ENCODE peak calls at places on chromosomes 6 and 20, in four cellular contexts. One of them, this sample, is unnamed.

GRCh38 chr6:31529329-31530150 is 778 bp downstream of the MCCD1 start:
- DNase-seq in fibroblast of mammary gland: no peak
- DNase-seq in fibroblast of pulmonary artery: no peak
- DNase-seq in neural progenitor cell: no peak
- DNase-seq in this sample: no peak

GRCh38 chr6:136192917-136193316 is 57.2 kb downstream of the MTFR2 start:
- DNase-seq in fibroblast of mammary gland: no peak
- DNase-seq in fibroblast of pulmonary artery: no peak
- DNase-seq in neural progenitor cell: no peak
- DNase-seq in this sample: no peak

GRCh38 chr20:41054463-41055230 is 26.0 kb downstream of the TOP1 start:
- DNase-seq in fibroblast of mammary gland: no peak
- DNase-seq in fibroblast of pulmonary artery: no peak
- DNase-seq in neural progenitor cell: no peak
- DNase-seq in this sample: no peak

GRCh38 chr6:160306284-160306683 is 41.9 kb upstream of the SLC22A3 start:
- DNase-seq in fibroblast of mammary gland: no peak
- DNase-seq in fibroblast of pulmonary artery: no peak
- DNase-seq in neural progenitor cell: no peak
- DNase-seq in this sample: no peak

GRCh38 chr6:157768863-157769551 is 54.0 kb upstream of the SNX9 start:
- DNase-seq in fibroblast of mammary gland: no peak
- DNase-seq in fibroblast of pulmonary artery: no peak
- DNase-seq in neural progenitor cell: no peak
- DNase-seq in this sample: no peak

GRCh38 chr20:17624551-17625245 is 54.8 kb downstream of the DSTN start:
- DNase-seq in fibroblast of mammary gland: no peak
- DNase-seq in fibroblast of pulmonary artery: no peak
- DNase-seq in neural progenitor cell: no peak
- DNase-seq in this sample: no peak

GRCh38 chr20:52722926-52723325 is 249.2 kb upstream of the TSHZ2 start:
- DNase-seq in fibroblast of mammary gland: no peak
- DNase-seq in fibroblast of pulmonary artery: no peak
- DNase-seq in neural progenitor cell: no peak
- DNase-seq in this sample: no peak

GRCh38 chr6:43142101-43142500 is 29.0 kb upstream of the SRF start:
- DNase-seq in fibroblast of mammary gland: no peak
- DNase-seq in fibroblast of pulmonary artery: no peak
- DNase-seq in neural progenitor cell: no peak
- DNase-seq in this sample: no peak

GRCh38 chr6:127547909-127548649 is 28.9 kb upstream of the C6orf58 start:
- DNase-seq in fibroblast of mammary gland: peak; percentile 26
- DNase-seq in fibroblast of pulmonary artery: peak; percentile 31
- DNase-seq in neural progenitor cell: no peak
- DNase-seq in this sample: peak; percentile 43

GRCh38 chr6:166904101-166904746 is 52.1 kb downstream of the RNASET2 start:
- DNase-seq in fibroblast of mammary gland: peak; percentile 22
- DNase-seq in fibroblast of pulmonary artery: peak; percentile 10
- DNase-seq in neural progenitor cell: peak; percentile 55
- DNase-seq in this sample: peak; percentile 19

GRCh38 chr6:1575213-1576041 is 34.3 kb upstream of the FOXC1 start:
- DNase-seq in fibroblast of mammary gland: peak; percentile 52
- DNase-seq in fibroblast of pulmonary artery: peak; percentile 59
- DNase-seq in neural progenitor cell: no peak
- DNase-seq in this sample: peak; percentile 38

GRCh38 chr20:7841967-7842301 is 98.3 kb downstream of the HAO1 start:
- DNase-seq in fibroblast of mammary gland: peak; percentile 94
- DNase-seq in fibroblast of pulmonary artery: peak; percentile 97
- DNase-seq in neural progenitor cell: peak; percentile 5
- DNase-seq in this sample: peak; percentile 96

GRCh38 chr6:6556162-6556737 is 32.3 kb upstream of the LY86 start:
- DNase-seq in fibroblast of mammary gland: peak; percentile 43
- DNase-seq in fibroblast of pulmonary artery: peak; percentile 5
- DNase-seq in neural progenitor cell: no peak
- DNase-seq in this sample: no peak

GRCh38 chr20:38126146-38126912 is 38.7 kb downstream of the TGM2 start:
- DNase-seq in fibroblast of mammary gland: no peak
- DNase-seq in fibroblast of pulmonary artery: peak; percentile 30
- DNase-seq in neural progenitor cell: no peak
- DNase-seq in this sample: peak; percentile 31

GRCh38 chr6:150214310-150214709 is 71.5 kb downstream of the PPP1R14C start:
- DNase-seq in fibroblast of mammary gland: no peak
- DNase-seq in fibroblast of pulmonary artery: no peak
- DNase-seq in neural progenitor cell: no peak
- DNase-seq in this sample: no peak

DNA sequence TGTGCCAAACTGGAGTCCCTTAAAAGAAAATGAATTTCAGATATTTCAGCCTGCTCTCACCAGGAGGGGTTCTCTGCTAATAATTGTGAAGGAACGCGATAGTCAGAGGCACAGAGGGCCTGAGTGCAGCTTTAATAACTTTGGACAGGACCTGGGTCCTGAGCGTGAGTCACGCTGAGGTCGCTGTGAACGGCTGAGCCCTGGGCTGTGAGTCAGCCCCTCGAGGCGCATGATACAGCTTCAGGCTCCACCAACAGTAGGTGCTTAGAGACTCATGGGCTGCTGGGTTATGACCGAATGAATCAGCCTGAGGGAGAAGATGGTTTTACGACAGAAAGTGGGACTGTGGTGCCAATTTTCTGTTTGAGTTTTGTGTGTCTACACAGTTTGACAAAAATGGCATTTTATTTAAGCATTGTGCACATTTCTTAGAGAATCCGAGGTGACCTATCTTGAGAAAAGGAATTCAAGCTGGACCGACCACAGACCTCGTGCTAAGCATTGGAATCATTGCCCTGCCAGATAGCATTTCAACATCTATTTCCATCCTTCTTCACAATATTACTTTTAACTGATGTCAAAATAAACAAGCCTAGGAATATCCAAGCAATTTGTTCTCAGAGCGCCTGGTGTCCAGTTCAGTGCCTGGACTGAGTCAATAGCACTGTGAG is 183.0 kb downstream of the THBS2 start:
- DNase-seq in fibroblast of mammary gland: peak; percentile 100
- DNase-seq in fibroblast of pulmonary artery: peak; percentile 98
- DNase-seq in neural progenitor cell: no peak
- DNase-seq in this sample: peak; percentile 99
- TF ChIP-seq CTCF in fibroblast of mammary gland: peak; percentile 33
- TF ChIP-seq CTCF in fibroblast of pulmonary artery: peak; percentile 23
- TF ChIP-seq CTCF in neural progenitor cell: no peak
- TF ChIP-seq CTCF in this sample: peak; percentile 23

GRCh38 chr6:82144007-82144851 is 103.3 kb downstream of the IBTK start:
- DNase-seq in fibroblast of mammary gland: peak; percentile 100
- DNase-seq in fibroblast of pulmonary artery: peak; percentile 92
- DNase-seq in neural progenitor cell: peak; percentile 27
- DNase-seq in this sample: peak; percentile 98
- H3K4me3 ChIP-seq in fibroblast of mammary gland: peak overlapping the region; percentile 17
- H3K4me3 ChIP-seq in fibroblast of pulmonary artery: no peak overlapping the region
- H3K4me3 ChIP-seq in neural progenitor cell: no peak overlapping the region
- H3K4me3 ChIP-seq in this sample: peak overlapping the region; percentile 9

GRCh38 chr6:142821860-142822259 is 123.1 kb downstream of the HIVEP2 start:
- DNase-seq in fibroblast of mammary gland: peak; percentile 33
- DNase-seq in fibroblast of pulmonary artery: no peak
- DNase-seq in neural progenitor cell: no peak
- DNase-seq in this sample: no peak

GRCh38 chr6:142822383-142822782 is 122.6 kb downstream of the HIVEP2 start:
- DNase-seq in fibroblast of mammary gland: no peak
- DNase-seq in fibroblast of pulmonary artery: no peak
- DNase-seq in neural progenitor cell: no peak
- DNase-seq in this sample: no peak

GRCh38 chr6:142823579-142823902 is 121.4 kb downstream of the HIVEP2 start:
- DNase-seq in fibroblast of mammary gland: no peak
- DNase-seq in fibroblast of pulmonary artery: no peak
- DNase-seq in neural progenitor cell: no peak
- DNase-seq in this sample: no peak

GRCh38 chr6:142824491-142824890 is 120.5 kb downstream of the HIVEP2 start:
- DNase-seq in fibroblast of mammary gland: no peak
- DNase-seq in fibroblast of pulmonary artery: no peak
- DNase-seq in neural progenitor cell: no peak
- DNase-seq in this sample: no peak

GRCh38 chr6:142822882-142823578 is 121.9 kb downstream of the HIVEP2 start:
- DNase-seq in fibroblast of mammary gland: no peak
- DNase-seq in fibroblast of pulmonary artery: no peak
- DNase-seq in neural progenitor cell: peak; percentile 69
- DNase-seq in this sample: no peak
- TF ChIP-seq CTCF in fibroblast of mammary gland: peak; percentile 28
- TF ChIP-seq CTCF in fibroblast of pulmonary artery: peak; percentile 16
- TF ChIP-seq CTCF in neural progenitor cell: peak; percentile 65
- TF ChIP-seq CTCF in this sample: peak; percentile 25

GRCh38 chr6:118648866-118649554 is 2.4 kb downstream of the CEP85L start:
- DNase-seq in fibroblast of mammary gland: peak; percentile 47
- DNase-seq in fibroblast of pulmonary artery: no peak
- DNase-seq in neural progenitor cell: no peak
- DNase-seq in this sample: no peak
- H3K4me3 ChIP-seq in fibroblast of mammary gland: peak overlapping the region; percentile 80
- H3K4me3 ChIP-seq in fibroblast of pulmonary artery: peak overlapping the region; percentile 85
- H3K4me3 ChIP-seq in neural progenitor cell: no peak overlapping the region
- H3K4me3 ChIP-seq in this sample: no peak overlapping the region

GRCh38 chr20:25297141-25297905 is 49.4 kb downstream of the PYGB start:
- DNase-seq in fibroblast of mammary gland: no peak
- DNase-seq in fibroblast of pulmonary artery: no peak
- DNase-seq in neural progenitor cell: no peak
- DNase-seq in this sample: no peak
- TF ChIP-seq CTCF in fibroblast of mammary gland: no peak
- TF ChIP-seq CTCF in fibroblast of pulmonary artery: no peak
- TF ChIP-seq CTCF in neural progenitor cell: no peak
- TF ChIP-seq CTCF in this sample: no peak

GRCh38 chr6:26316291-26316690 is 48.7 kb upstream of the BTN3A2 start:
- DNase-seq in fibroblast of mammary gland: no peak
- DNase-seq in fibroblast of pulmonary artery: no peak
- DNase-seq in neural progenitor cell: no peak
- DNase-seq in this sample: no peak

GRCh38 chr6:26318459-26319404 is 46.3 kb upstream of the BTN3A2 start:
- DNase-seq in fibroblast of mammary gland: no peak
- DNase-seq in fibroblast of pulmonary artery: no peak
- DNase-seq in neural progenitor cell: no peak
- DNase-seq in this sample: peak; percentile 55

GRCh38 chr6:26321005-26321404 is 44.0 kb upstream of the BTN3A2 start:
- DNase-seq in fibroblast of mammary gland: no peak
- DNase-seq in fibroblast of pulmonary artery: no peak
- DNase-seq in neural progenitor cell: no peak
- DNase-seq in this sample: no peak

GRCh38 chr6:26317503-26317902 is 47.5 kb upstream of the BTN3A2 start:
- DNase-seq in fibroblast of mammary gland: no peak
- DNase-seq in fibroblast of pulmonary artery: no peak
- DNase-seq in neural progenitor cell: no peak
- DNase-seq in this sample: no peak

DNA sequence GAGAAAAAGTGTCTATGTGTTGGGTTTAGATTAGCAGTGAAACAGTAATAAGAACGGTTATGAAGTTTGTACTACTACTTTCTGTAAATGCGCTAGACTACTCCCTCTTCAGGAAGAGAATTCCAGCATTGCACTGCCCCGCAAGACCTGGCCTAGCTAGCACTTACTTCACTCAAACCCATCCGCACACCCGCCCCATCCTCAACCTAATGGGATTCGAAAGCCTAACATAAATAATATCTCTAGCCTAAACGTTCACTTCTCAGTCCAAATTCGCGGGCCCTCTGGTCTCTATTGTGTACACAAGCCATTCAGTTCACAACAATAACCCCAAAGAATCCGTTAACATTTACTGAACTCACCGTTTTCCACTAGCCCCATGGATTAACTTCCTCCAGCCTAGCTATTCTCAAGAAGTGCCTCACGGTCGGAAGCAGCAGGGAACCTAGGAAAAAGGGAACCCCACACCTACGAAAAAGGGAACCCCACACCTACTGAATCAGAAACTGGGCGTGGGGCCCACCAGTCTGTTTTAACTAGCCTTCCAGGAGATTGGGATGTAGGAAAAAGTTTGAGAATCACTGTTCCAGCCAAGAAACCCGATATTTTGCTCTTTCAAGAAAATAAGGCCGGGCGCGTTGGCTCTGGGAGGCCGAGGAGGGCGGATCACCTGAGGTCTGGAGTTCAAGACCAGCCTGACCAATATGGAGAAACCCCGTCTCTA is 45.4 kb upstream of the BTN3A2 start:
- DNase-seq in fibroblast of mammary gland: no peak
- DNase-seq in fibroblast of pulmonary artery: no peak
- DNase-seq in neural progenitor cell: peak; percentile 55
- DNase-seq in this sample: no peak
- H3K4me3 ChIP-seq in fibroblast of mammary gland: no peak overlapping the region
- H3K4me3 ChIP-seq in fibroblast of pulmonary artery: no peak overlapping the region
- H3K4me3 ChIP-seq in neural progenitor cell: peak overlapping the region; percentile 53
- H3K4me3 ChIP-seq in this sample: no peak overlapping the region

GRCh38 chr20:51403465-51404220 is 138.9 kb downstream of the NFATC2 start:
- DNase-seq in fibroblast of mammary gland: no peak
- DNase-seq in fibroblast of pulmonary artery: no peak
- DNase-seq in neural progenitor cell: no peak
- DNase-seq in this sample: no peak
- TF ChIP-seq CTCF in fibroblast of mammary gland: no peak
- TF ChIP-seq CTCF in fibroblast of pulmonary artery: no peak
- TF ChIP-seq CTCF in neural progenitor cell: no peak
- TF ChIP-seq CTCF in this sample: no peak